ENCODE peak calls at places on chromosomes 5 and 9, in nine cellular contexts. E is NCI-H1105; K is stimulated activated CD8-positive, alpha-beta memory T cell treated with anti-CD3 and anti-CD28 coated beads, Interleukin-12 subunit alpha, Interleukin-12 subunit beta, amount 100 ng/mL, for 4 hours; H is anterior cingulate cortex; X is GM12891; B is dermis blood vessel endothelial cell; R is left ventricle myocardium inferior; L is coronary artery; C is chondrocyte. A is an unnamed sample.

GRCh38 chr9:133403766-133404439 is 13.9 kb downstream of the REXO4 start:
- DNase-seq in R (no peak), E (no peak), C (no peak), L (no peak), B (peak), X (peak), K (no peak), H (no peak), A (no peak)

GRCh38 chr5:138789771-138790242 is 36.6 kb downstream of the CTNNA1 start:
- DNase-seq in X (peak), K (no peak), H (no peak), L (no peak), C (no peak), E (peak), B (peak), R (no peak), A (no peak)

GRCh38 chr9:94920439-94920951 is 194.0 kb downstream of the AOPEP start:
- DNase-seq in K (no peak), B (no peak), X (no peak), C (no peak), E (no peak), R (peak), L (peak), H (no peak), A (no peak)

GRCh38 chr9:127899200-127899943 is at the start of gene ST6GALNAC6:
- DNase-seq in X (peak), L (peak), E (peak), R (peak), K (peak), C (peak), H (peak), B (peak), A (peak)

GRCh38 chr9:92048924-92049625 is 66.1 kb downstream of the SPTLC1 start:
- DNase-seq in R (no peak), H (no peak), K (no peak), E (no peak), B (no peak), L (no peak), C (no peak), X (no peak), A (no peak)

GRCh38 chr5:57784106-57784505 is 301.5 kb upstream of the ACTBL2 start:
- DNase-seq in L (no peak), H (no peak), K (no peak), R (no peak), B (peak), E (no peak), C (no peak), X (no peak), A (no peak)

GRCh38 chr5:134937547-134937946 is 30.2 kb upstream of the CATSPER3 start:
- DNase-seq in R (no peak), E (no peak), B (no peak), C (no peak), H (no peak), K (no peak), X (no peak), L (no peak), A (no peak)

GRCh38 chr5:109989994-109990722 is 300.4 kb downstream of the MAN2A1 start:
- DNase-seq in H (no peak), E (no peak), B (no peak), R (no peak), C (no peak), X (no peak), L (no peak), K (no peak), A (no peak)

GRCh38 chr9:96858018-96858573 is 3.8 kb upstream of the ZNF782 start:
- DNase-seq in B (peak), L (no peak), H (no peak), K (no peak), C (no peak), R (no peak), X (no peak), E (no peak), A (no peak)

GRCh38 chr5:52693279-52693678 is 94.4 kb upstream of the ITGA1 start:
- DNase-seq in X (no peak), R (peak), B (peak), E (no peak), K (no peak), H (no peak), C (no peak), L (no peak), A (no peak)

GRCh38 chr9:33946779-33947535 is 101.7 kb downstream of the UBAP2 start:
- DNase-seq in E (no peak), R (no peak), K (no peak), B (peak), L (no peak), X (no peak), C (no peak), H (no peak), A (peak)

GRCh38 chr5:154945695-154946301 is 4.9 kb downstream of the MRPL22 start:
- DNase-seq in K (no peak), X (no peak), H (no peak), E (no peak), C (no peak), R (no peak), B (peak), L (no peak), A (no peak)

GRCh38 chr5:178425621-178426068 is 164.5 kb downstream of the COL23A1 start:
- DNase-seq in H (no peak), R (no peak), L (peak), K (no peak), C (no peak), B (no peak), X (no peak), E (no peak), A (no peak)

GRCh38 chr9:114893622-114894021 is 36.8 kb downstream of the TNFSF8 start:
- DNase-seq in E (no peak), C (no peak), B (peak), K (no peak), H (no peak), R (no peak), L (no peak), X (no peak), A (no peak)

GRCh38 chr9:134063088-134063875 is 4.5 kb downstream of the BRD3 start:
- DNase-seq in B (no peak), C (peak), X (no peak), H (no peak), K (no peak), L (no peak), R (peak), E (no peak), A (no peak)

GRCh38 chr5:1555011-1555807 is 31.4 kb upstream of the LPCAT1 start:
- DNase-seq in K (no peak), C (no peak), H (no peak), X (no peak), E (peak), L (peak), R (no peak), B (no peak), A (peak)

GRCh38 chr9:7192266-7192665 is 434.5 kb downstream of the KDM4C start:
- DNase-seq in C (no peak), L (no peak), B (no peak), E (no peak), K (no peak), H (no peak), R (no peak), X (no peak), A (no peak)

GRCh38 chr9:77092536-77092935 is 73.1 kb downstream of the FOXB2 start:
- DNase-seq in R (no peak), L (no peak), E (no peak), B (no peak), H (no peak), C (no peak), K (no peak), X (no peak), A (peak)

GRCh38 chr9:136403915-136404800 is 4.2 kb upstream of the SNAPC4 start:
- DNase-seq in H (no peak), B (no peak), K (no peak), X (no peak), E (no peak), C (peak), L (no peak), R (no peak), A (no peak)

GRCh38 chr5:32312682-32313523 is at the start of gene MTMR12:
- DNase-seq in E (peak), K (peak), L (peak), R (peak), B (peak), C (peak), H (peak), X (peak), A (peak)